ENCODE peak calls at places on chromosomes 12 and 14, in ten cellular contexts. U is cardiac muscle cell; T is astrocyte of the cerebellum; C is WTC11; L is cardiac fibroblast; G is A549; N is psoas muscle; I is foreskin fibroblast; B is upper lobe of right lung; M is CD4-positive, alpha-beta T cell. Y is an unnamed sample.

GRCh38 chr14:21039585-21040369 is 2.4 kb upstream of the RNASE7 start:
- DNase-seq in U (peak; percentile 85), T (peak; percentile 50), C (peak; percentile 33), L (peak; percentile 73), G (peak; percentile 66), N (peak; percentile 70), I (peak; percentile 40), B (no peak), M (no peak), Y (no peak)

GRCh38 chr14:47674546-47675238 is 713 bp downstream of the MDGA2 start:
- DNase-seq in U (peak; percentile 48), T (no peak), C (peak; percentile 26), L (peak; percentile 1), G (no peak), N (peak; percentile 30), I (no peak), B (peak; percentile 50), M (no peak), Y (no peak)

GRCh38 chr12:31959701-31960391 is 631 bp downstream of the RESF1 start:
- DNase-seq in U (peak; percentile 58), T (peak; percentile 22), C (peak; percentile 17), L (peak; percentile 74), G (peak; percentile 36), N (peak; percentile 81), I (peak; percentile 48), B (no peak), M (peak; percentile 65), Y (peak; percentile 27)

GRCh38 chr12:120903382-120903817 is 758 bp downstream of the SPPL3 start:
- DNase-seq in U (peak; percentile 58), T (no peak), C (peak; percentile 35), L (peak; percentile 23), G (peak; percentile 59), N (peak; percentile 79), I (peak; percentile 31), B (peak; percentile 88), M (peak; percentile 25), Y (peak; percentile 32)

GRCh38 chr12:123519151-123520001 is 14.1 kb downstream of the RILPL1 start:
- DNase-seq in U (peak; percentile 89), T (peak; percentile 89), C (no peak), L (peak; percentile 58), G (peak; percentile 31), N (peak; percentile 88), I (peak; percentile 14), B (peak; percentile 82), M (no peak), Y (no peak)

GRCh38 chr14:20781805-20782204 is 737 bp downstream of the RNASE6 start:
- DNase-seq in U (peak; percentile 44), T (no peak), C (no peak), L (no peak), G (no peak), N (no peak), I (no peak), B (no peak), M (no peak), Y (no peak)

GRCh38 chr12:27703720-27704452 is 6.7 kb upstream of the MRPS35 start:
- DNase-seq in U (peak; percentile 78), T (peak; percentile 65), C (peak; percentile 85), L (peak; percentile 96), G (peak; percentile 47), N (no peak), I (peak; percentile 79), B (no peak), M (peak; percentile 45), Y (peak; percentile 60)

GRCh38 chr12:107223816-107224215 is 130.5 kb upstream of the CRY1 start:
- DNase-seq in U (no peak), T (no peak), C (no peak), L (no peak), G (no peak), N (no peak), I (peak; percentile 36), B (no peak), M (no peak), Y (no peak)

GRCh38 chr12:56333679-56334489 is at the start of gene PAN2:
- DNase-seq in U (peak; percentile 95), T (peak; percentile 96), C (peak; percentile 90), L (peak; percentile 99), G (peak; percentile 100), N (peak; percentile 97), I (peak; percentile 97), B (peak; percentile 96), M (peak; percentile 84), Y (peak; percentile 87)
- TF ChIP-seq CTCF in U (peak; percentile 67), T (peak; percentile 75), C (peak; percentile 24), L (peak; percentile 73), G (peak; percentile 47), N (peak; percentile 57), I (peak; percentile 69), B (peak; percentile 56), M (peak; percentile 73), Y (no peak)

GRCh38 chr14:104111301-104112112 is 26.0 kb downstream of the ASPG start:
- DNase-seq in U (no peak), T (no peak), C (peak; percentile 9), L (no peak), G (no peak), N (peak; percentile 38), I (no peak), B (peak; percentile 62), M (no peak), Y (no peak)
- TF ChIP-seq CTCF in U (no peak), T (no peak), C (no peak), L (no peak), G (no peak), N (no peak), I (no peak), B (no peak), M (no peak), Y (no peak)

GRCh38 chr12:131773582-131774221 is 54.5 kb upstream of the MMP17 start:
- DNase-seq in U (no peak), T (no peak), C (peak; percentile 43), L (no peak), G (no peak), N (no peak), I (no peak), B (no peak), M (no peak), Y (no peak)

GRCh38 chr12:131779027-131779426 is 49.2 kb upstream of the MMP17 start:
- DNase-seq in U (no peak), T (no peak), C (no peak), L (no peak), G (no peak), N (no peak), I (no peak), B (no peak), M (no peak), Y (no peak)

GRCh38 chr12:131775124-131775903 is 52.9 kb upstream of the MMP17 start:
- DNase-seq in U (no peak), T (no peak), C (no peak), L (no peak), G (no peak), N (no peak), I (no peak), B (no peak), M (no peak), Y (no peak)

GRCh38 chr12:131774576-131774975 is 53.6 kb upstream of the MMP17 start:
- DNase-seq in U (no peak), T (peak; percentile 24), C (no peak), L (no peak), G (no peak), N (no peak), I (no peak), B (no peak), M (no peak), Y (no peak)

DNA sequence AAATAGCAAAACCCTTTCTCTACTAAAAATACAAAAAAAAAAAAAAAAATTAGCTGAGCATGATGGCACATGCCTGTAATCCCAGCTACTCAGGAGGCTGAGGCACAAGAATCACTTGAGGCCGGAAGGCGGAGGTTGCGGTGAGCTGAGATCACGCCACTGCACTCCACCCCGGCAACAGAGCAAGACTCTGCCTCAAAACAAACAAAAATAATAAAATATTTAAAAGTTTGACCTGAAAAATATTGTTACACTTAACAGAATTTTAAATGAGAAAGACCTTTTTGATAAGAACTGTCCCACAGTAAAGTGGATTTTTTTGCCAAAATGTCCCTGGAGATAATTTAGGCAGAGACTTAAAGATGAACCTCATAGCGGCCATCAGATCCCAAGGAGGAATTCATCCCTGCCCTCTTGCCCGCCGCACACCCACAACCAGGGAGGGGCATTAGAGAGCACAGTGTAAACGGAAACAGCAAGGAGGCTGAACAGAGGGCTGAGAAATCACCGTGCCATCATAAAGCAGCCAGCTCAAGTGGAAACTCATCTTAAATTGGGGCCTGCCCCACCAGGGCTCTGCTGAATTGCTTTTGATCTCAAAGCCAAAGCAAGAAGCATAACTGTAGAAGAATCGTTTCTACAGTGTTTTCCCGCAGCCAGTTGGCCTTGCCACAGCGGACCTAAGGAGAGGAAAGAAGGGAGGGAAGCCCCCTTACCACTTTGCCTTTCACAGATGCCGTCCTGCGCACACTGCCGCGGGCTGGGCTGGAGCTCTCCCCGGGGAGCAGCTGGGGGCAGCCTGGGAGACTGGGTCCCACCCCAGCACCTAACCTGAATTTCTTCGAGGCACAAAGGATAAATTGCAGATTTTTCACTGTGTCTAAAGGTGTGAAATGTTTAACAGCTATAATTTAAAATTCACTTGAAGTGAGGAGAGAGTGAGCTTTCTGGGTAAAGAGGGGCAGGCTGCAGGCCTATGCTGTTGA is 52.0 kb upstream of the MMP17 start:
- DNase-seq in U (no peak), T (no peak), C (no peak), L (no peak), G (no peak), N (no peak), I (no peak), B (no peak), M (no peak), Y (no peak)
- TF ChIP-seq CTCF in U (no peak), T (no peak), C (no peak), L (no peak), G (no peak), N (no peak), I (no peak), B (no peak), M (no peak), Y (no peak)

GRCh38 chr14:92991536-92991935 is 68.6 kb downstream of the CHGA start:
- DNase-seq in U (no peak), T (no peak), C (no peak), L (no peak), G (no peak), N (peak; percentile 22), I (no peak), B (no peak), M (no peak), Y (no peak)

GRCh38 chr14:92988786-92989755 is 66.1 kb downstream of the CHGA start:
- DNase-seq in U (no peak), T (no peak), C (no peak), L (no peak), G (no peak), N (peak; percentile 32), I (no peak), B (no peak), M (no peak), Y (no peak)

GRCh38 chr14:92993302-92993701 is 70.4 kb downstream of the CHGA start:
- DNase-seq in U (no peak), T (no peak), C (no peak), L (no peak), G (no peak), N (no peak), I (no peak), B (peak; percentile 73), M (no peak), Y (no peak)

GRCh38 chr14:92987713-92988510 is 65.0 kb downstream of the CHGA start:
- DNase-seq in U (no peak), T (no peak), C (no peak), L (no peak), G (no peak), N (peak; percentile 46), I (no peak), B (no peak), M (no peak), Y (no peak)

DNA sequence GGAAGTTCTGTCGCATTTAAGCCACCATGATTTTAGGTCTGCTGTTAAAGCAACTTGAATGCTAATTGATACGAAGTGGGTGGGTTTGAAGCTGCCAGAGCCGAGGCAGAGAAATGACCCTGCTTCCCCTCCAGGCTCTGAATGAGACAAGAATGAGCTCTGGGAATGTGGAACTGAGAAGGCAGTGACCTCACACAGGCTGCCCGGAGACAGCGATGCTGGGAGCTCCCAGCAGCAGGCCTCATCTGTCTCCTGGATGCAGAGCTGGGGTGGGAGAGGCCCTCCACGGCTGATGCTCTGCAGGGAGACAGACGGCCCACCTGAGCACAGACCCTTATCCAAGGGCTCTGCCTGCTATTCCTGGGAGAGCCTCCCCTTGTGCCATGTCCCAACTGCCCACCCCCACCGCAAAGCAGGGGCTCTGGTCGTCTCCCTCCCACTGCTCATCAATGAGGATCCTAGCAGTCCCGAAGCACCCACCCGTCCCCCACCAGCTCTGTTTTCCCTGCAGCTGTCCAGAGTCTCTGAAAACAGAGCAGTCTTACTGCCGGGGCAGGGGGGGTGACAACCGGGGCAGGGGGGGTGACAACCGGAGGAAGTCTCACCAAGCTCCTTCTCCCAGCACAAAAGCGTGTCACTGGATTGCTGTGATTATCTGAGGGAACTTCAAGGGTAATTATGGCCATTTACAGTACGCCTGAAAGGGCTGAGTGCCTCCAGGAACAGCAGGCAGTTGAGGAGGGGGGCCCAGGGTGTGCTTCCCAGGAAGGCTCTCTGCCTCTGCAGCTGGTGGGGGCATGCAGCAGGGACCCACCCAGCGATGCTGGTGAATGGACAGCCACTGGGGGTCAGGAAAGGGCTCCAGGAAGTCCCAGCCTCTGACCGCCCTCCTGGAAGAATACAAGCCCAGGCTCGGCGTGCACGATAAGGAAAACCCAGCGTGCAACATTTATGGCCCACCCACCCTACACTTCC is 67.8 kb downstream of the CHGA start:
- DNase-seq in U (peak; percentile 22), T (no peak), C (no peak), L (no peak), G (no peak), N (peak; percentile 35), I (no peak), B (no peak), M (no peak), Y (no peak)
- TF ChIP-seq CTCF in U (no peak), T (no peak), C (no peak), L (no peak), G (no peak), N (no peak), I (no peak), B (no peak), M (no peak), Y (no peak)

Y was measured in omental fat pad.